ENCODE peak calls at places on chromosomes 6 and 20, in seven cellular contexts. D is neural progenitor cell; M is spleen; L is pancreas; I is A549; J is CD8-positive, alpha-beta T cell; S is ascending aorta. H is an unnamed sample. For H3K9me3, the result is how much of the 10 kb centered on the place peaks cover.

GRCh38 chr6:118735320-118735719 is 83.9 kb upstream of the CEP85L start:
- DNase-seq in J (no peak), D (peak), M (no peak), L (no peak), I (no peak), S (no peak), H (no peak)

GRCh38 chr6:68651018-68651985 is 16.2 kb downstream of the ADGRB3 start:
- DNase-seq in J (no peak), D (no peak), L (no peak), S (no peak), M (no peak), I (no peak), H (no peak)

GRCh38 chr6:137808836-137809315 is 58.2 kb upstream of the TNFAIP3 start:
- DNase-seq in I (no peak), M (no peak), D (peak), L (no peak), S (no peak), J (no peak), H (no peak)

GRCh38 chr6:148179786-148180185 is 162.9 kb upstream of the SASH1 start:
- DNase-seq in D (peak), I (peak), M (no peak), J (no peak), S (no peak), L (no peak), H (no peak)

GRCh38 chr6:124887872-124888580 is 74.2 kb upstream of the RNF217 start:
- DNase-seq in J (no peak), D (no peak), I (no peak), M (no peak), L (no peak), S (no peak), H (no peak)

GRCh38 chr6:34462561-34462971 is 3.3 kb upstream of the PACSIN1 start:
- DNase-seq in M (peak), I (peak), L (no peak), D (peak), S (no peak), J (no peak), H (no peak)

GRCh38 chr20:10250902-10251301 is 32.3 kb downstream of the SNAP25 start:
- DNase-seq in I (peak), M (no peak), J (no peak), S (no peak), D (no peak), L (no peak), H (no peak)

GRCh38 chr20:13581451-13581850 is 57.3 kb downstream of the TASP1 start:
- DNase-seq in D (no peak), L (no peak), M (no peak), J (no peak), S (no peak), I (no peak), H (no peak)

DNA sequence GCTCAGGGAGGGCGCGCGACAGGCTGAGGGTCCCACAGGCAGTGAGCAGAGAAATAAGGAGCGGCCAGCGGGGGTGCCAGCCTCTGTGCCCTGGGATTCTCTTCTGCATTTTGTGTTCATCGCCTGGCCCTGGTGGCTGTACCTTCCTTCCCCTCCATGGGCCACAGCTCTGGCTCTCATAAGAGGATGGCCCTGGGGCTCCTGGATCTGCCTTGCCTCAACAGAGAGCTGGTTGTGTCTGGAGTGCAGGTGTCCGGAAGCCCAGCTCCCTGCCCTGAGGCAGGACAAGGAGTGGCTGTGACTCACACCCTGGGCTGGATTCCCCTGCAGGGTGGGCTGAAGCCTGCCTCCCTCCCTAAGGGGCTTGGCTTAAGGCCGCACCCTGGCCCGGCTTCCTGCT is 24.3 kb upstream of the SULF2 start:
- DNase-seq in M (peak), L (no peak), I (peak), S (no peak), J (no peak), D (no peak), H (no peak)
- H3K27ac ChIP-seq in M (no peak), L (no peak), I (no peak), S (no peak), J (no peak), D (no peak), H (no peak)

GRCh38 chr6:106177786-106178185 is 91.7 kb downstream of the PRDM1 start:
- DNase-seq in S (no peak), M (no peak), L (no peak), J (no peak), D (no peak), I (no peak), H (no peak)

GRCh38 chr6:106180208-106180607 is 94.1 kb downstream of the PRDM1 start:
- DNase-seq in J (no peak), M (no peak), S (no peak), D (no peak), I (no peak), L (no peak), H (no peak)

GRCh38 chr6:106182455-106182854 is 96.3 kb downstream of the PRDM1 start:
- DNase-seq in S (no peak), J (no peak), L (no peak), M (no peak), I (no peak), D (no peak), H (no peak)

GRCh38 chr6:106181664-106182418 is 95.7 kb downstream of the PRDM1 start:
- DNase-seq in D (no peak), J (no peak), I (peak), S (no peak), M (no peak), L (no peak), H (no peak)

GRCh38 chr6:106178900-106179299 is 92.8 kb downstream of the PRDM1 start:
- DNase-seq in D (no peak), M (no peak), S (no peak), I (no peak), L (no peak), J (no peak), H (no peak)
- H3K9me3 ChIP-seq in D (under half), M (under half), S (under half), I (under half), L (under half), J (under half), H (under half)

GRCh38 chr6:162123797-162124196 is 603.8 kb downstream of the PRKN start:
- DNase-seq in L (no peak), I (peak), D (peak), J (no peak), S (no peak), M (no peak), H (no peak)
- TF ChIP-seq CTCF in L (no peak), I (peak), D (peak), J (no peak), S (no peak), M (no peak), H (no peak)

GRCh38 chr6:167098825-167099225 is 24.1 kb upstream of the CCR6 start:
- DNase-seq in M (no peak), S (no peak), D (no peak), J (no peak), L (no peak), I (no peak), H (no peak)
- H3K27ac ChIP-seq in M (peak), S (no peak), D (no peak), J (no peak), L (no peak), I (no peak), H (no peak)

GRCh38 chr6:167679137-167679736 is 147.5 kb upstream of the AFDN start:
- DNase-seq in L (no peak), J (no peak), M (no peak), D (peak), I (no peak), S (no peak), H (no peak)

GRCh38 chr6:167676000-167676665 is 150.6 kb upstream of the AFDN start:
- DNase-seq in I (peak), J (no peak), D (peak), L (peak), M (no peak), S (no peak), H (no peak)

GRCh38 chr6:167678102-167679101 is 148.3 kb upstream of the AFDN start:
- DNase-seq in L (peak), S (no peak), J (no peak), M (no peak), I (no peak), D (peak), H (no peak)

GRCh38 chr6:167676666-167677421 is 149.9 kb upstream of the AFDN start:
- DNase-seq in L (no peak), J (no peak), I (no peak), M (no peak), D (peak), S (no peak), H (no peak)

GRCh38 chr6:167677422-167677789 is 149.3 kb upstream of the AFDN start:
- DNase-seq in D (no peak), M (no peak), J (no peak), L (no peak), I (no peak), S (no peak), H (no peak)
- H3K9me3 ChIP-seq in D (under half), M (under half), J (under half), L (under half), I (under half), S (under half), H (under half)

DNA sequence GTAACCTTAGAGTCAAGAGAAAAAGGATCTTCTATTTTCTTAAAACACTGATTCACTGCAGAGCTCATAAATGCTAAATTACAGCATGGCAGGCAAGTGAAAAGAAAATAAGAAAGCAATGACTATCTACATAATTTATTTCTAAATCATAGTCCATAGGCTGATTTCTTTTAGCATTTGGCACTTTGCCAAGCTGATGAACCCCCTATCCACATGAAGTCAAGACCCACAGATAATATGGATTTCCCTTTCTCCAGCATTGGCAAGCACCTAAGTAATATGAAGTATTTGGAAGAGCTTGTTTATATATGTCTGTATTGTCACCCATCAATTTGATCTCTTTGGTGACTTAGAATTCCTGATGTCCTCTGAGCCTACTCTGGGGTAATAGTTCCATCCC is 47.9 kb upstream of the MRAP2 start:
- DNase-seq in D (no peak), L (no peak), S (no peak), M (no peak), I (no peak), J (no peak), H (no peak)
- TF ChIP-seq CTCF in D (no peak), L (no peak), S (no peak), M (no peak), I (no peak), J (no peak), H (no peak)

GRCh38 chr6:157535354-157536217 is 154.6 kb downstream of the ZDHHC14 start:
- DNase-seq in S (no peak), M (no peak), I (peak), J (no peak), L (no peak), D (no peak), H (no peak)
- H3K27ac ChIP-seq in S (no peak), M (peak), I (no peak), J (no peak), L (no peak), D (no peak), H (no peak)

H was measured in thoracic aorta.